ENCODE peak calls at places on chromosomes 6 and 20, in seven cellular contexts. L is ureter; V is aorta; W is activated B cell treated with CpG ODN at 0.5 μM for 24 hours; J is NCI-H1105; X is cardiac fibroblast; F is CD4-positive, alpha-beta T cell. M is an unnamed sample.

GRCh38 chr6:163460307-163460782 is 45.8 kb downstream of the QKI start:
- DNase-seq in L (no peak), V (no peak), W (no peak), J (no peak), X (peak; percentile 75), F (no peak), M (no peak)

GRCh38 chr20:21529863-21530262 is 16.0 kb upstream of the NKX2-2 start:
- DNase-seq in L (no peak), V (no peak), W (no peak), J (no peak), X (no peak), F (no peak), M (no peak)

GRCh38 chr6:168908887-168909286 is 344.8 kb downstream of the THBS2 start:
- DNase-seq in L (no peak), V (no peak), W (no peak), J (no peak), X (peak; percentile 85), F (no peak), M (peak; percentile 29)

GRCh38 chr6:38531134-38531533 is 108.6 kb downstream of the BTBD9 start:
- DNase-seq in L (no peak), V (no peak), W (no peak), J (no peak), X (no peak), F (no peak), M (no peak)

GRCh38 chr6:22153384-22154158 is 143.3 kb downstream of the PRL start:
- DNase-seq in L (no peak), V (no peak), W (no peak), J (no peak), X (no peak), F (no peak), M (no peak)

GRCh38 chr6:52020961-52021570 is 66.3 kb downstream of the PKHD1 start:
- DNase-seq in L (no peak), V (no peak), W (no peak), J (peak; percentile 18), X (peak; percentile 55), F (no peak), M (peak; percentile 10)

GRCh38 chr6:87730310-87730709 is 28.3 kb upstream of the AKIRIN2 start:
- DNase-seq in L (no peak), V (peak; percentile 73), W (no peak), J (peak; percentile 35), X (no peak), F (no peak), M (no peak)

GRCh38 chr20:8853805-8854338 is 215.0 kb upstream of the PLCB4 start:
- DNase-seq in L (peak; percentile 46), V (no peak), W (no peak), J (peak; percentile 66), X (peak; percentile 90), F (no peak), M (peak; percentile 80)

GRCh38 chr6:20906938-20907337 is 372.7 kb downstream of the CDKAL1 start:
- DNase-seq in L (no peak), V (no peak), W (no peak), J (no peak), X (peak; percentile 92), F (no peak), M (no peak)

GRCh38 chr6:38973178-38974057 is 75.2 kb upstream of the GLP1R start:
- DNase-seq in L (no peak), V (no peak), W (no peak), J (peak; percentile 39), X (peak; percentile 87), F (no peak), M (peak; percentile 33)

GRCh38 chr6:53912661-53913060 is 117.9 kb downstream of the LRRC1 start:
- DNase-seq in L (no peak), V (no peak), W (no peak), J (no peak), X (no peak), F (no peak), M (no peak)

GRCh38 chr6:133047706-133048105 is 193.5 kb upstream of the EYA4 start:
- DNase-seq in L (no peak), V (no peak), W (no peak), J (no peak), X (no peak), F (no peak), M (no peak)

GRCh38 chr6:106084973-106085686 is 1.0 kb upstream of the PRDM1 start:
- DNase-seq in L (no peak), V (no peak), W (no peak), J (no peak), X (peak; percentile 73), F (no peak), M (no peak)

GRCh38 chr20:32823078-32823477 is 3.3 kb downstream of the MAPRE1 start:
- DNase-seq in L (no peak), V (no peak), W (no peak), J (no peak), X (peak; percentile 81), F (no peak), M (peak; percentile 29)

GRCh38 chr6:106017454-106017853 is 68.7 kb upstream of the PRDM1 start:
- DNase-seq in L (no peak), V (no peak), W (no peak), J (no peak), X (no peak), F (no peak), M (no peak)

GRCh38 chr20:37501940-37502339 is 19.1 kb upstream of the NNAT start:
- DNase-seq in L (no peak), V (no peak), W (no peak), J (no peak), X (no peak), F (no peak), M (peak; percentile 29)

GRCh38 chr20:47392721-47393073 is 36.2 kb upstream of the ZMYND8 start:
- DNase-seq in L (no peak), V (no peak), W (no peak), J (no peak), X (peak; percentile 79), F (no peak), M (no peak)

M was measured in A549.